ENCODE peak calls at places on chromosomes 4 and X, in four cellular contexts. S is BE2C; E is amniotic epithelial cell; C is stimulated activated CD4-positive, alpha-beta T cell treated with anti-CD3 and anti-CD28 coated beads, Interleukin-15, amount 100 ng/mL, for 1 hour. O is an unnamed sample.

GRCh38 chr4:14478504-14478903 is 523.8 kb upstream of the CPEB2 start:
- DNase-seq in E (no peak), S (no peak), C (no peak), O (no peak)

GRCh38 chr4:20084488-20084887 is 167.2 kb upstream of the SLIT2 start:
- DNase-seq in E (no peak), C (no peak), S (no peak), O (no peak)

GRCh38 chr4:169005453-169006099 is 4.5 kb downstream of the CBR4 start:
- DNase-seq in E (no peak), C (no peak), S (no peak), O (no peak)

GRCh38 chr4:173485164-173485563 is 44.9 kb downstream of the HAND2 start:
- DNase-seq in C (no peak), S (peak), E (peak), O (no peak)

GRCh38 chr4:115249808-115250207 is 136.4 kb upstream of the NDST4 start:
- DNase-seq in E (no peak), S (no peak), C (no peak), O (no peak)

GRCh38 chrX:118350715-118351114 is 4.8 kb downstream of the WDR44 start:
- DNase-seq in S (no peak), E (no peak), C (no peak), O (no peak)

GRCh38 chr4:156593464-156593863 is 378.1 kb downstream of the PDGFC start:
- DNase-seq in C (no peak), S (no peak), E (no peak), O (no peak)

GRCh38 chr4:2958446-2958845 is 4.8 kb downstream of the NOP14 start:
- DNase-seq in S (no peak), E (no peak), C (no peak), O (no peak)

GRCh38 chr4:156291317-156291716 is 337.7 kb upstream of the CTSO start:
- DNase-seq in E (peak), S (no peak), C (no peak), O (no peak)

GRCh38 chrX:20529301-20529700 is 262.6 kb upstream of the RPS6KA3 start:
- DNase-seq in E (no peak), S (no peak), C (no peak), O (no peak)

GRCh38 chr4:73409978-73410588 is 6.0 kb downstream of the ALB start:
- DNase-seq in E (no peak), S (no peak), C (no peak), O (no peak)

GRCh38 chr4:42906906-42907774 is 14.6 kb downstream of the GRXCR1 start:
- DNase-seq in C (no peak), E (no peak), S (peak), O (no peak)

GRCh38 chrX:57906790-57907189 is 3.5 kb downstream of the ZXDA start:
- DNase-seq in C (no peak), S (no peak), E (peak), O (no peak)

GRCh38 chrX:107505223-107505622 is 55.8 kb downstream of the FRMPD3 start:
- DNase-seq in E (no peak), C (no peak), S (no peak), O (no peak)

GRCh38 chr4:37835806-37836205 is 9.3 kb downstream of the PGM2 start:
- DNase-seq in C (no peak), S (no peak), E (no peak), O (no peak)

GRCh38 chrX:85051627-85052026 is 48.0 kb downstream of the APOOL start:
- DNase-seq in C (no peak), S (no peak), E (no peak), O (no peak)

GRCh38 chrX:123450217-123450616 is 266.1 kb downstream of the GRIA3 start:
- DNase-seq in S (no peak), E (peak), C (no peak), O (no peak)

GRCh38 chrX:19893722-19894121 is 6.3 kb upstream of the SH3KBP1 start:
- DNase-seq in S (no peak), C (no peak), E (peak), O (no peak)

GRCh38 chr4:3520796-3521600 is 11.2 kb downstream of the LRPAP1 start:
- DNase-seq in E (no peak), C (no peak), S (no peak), O (no peak)

GRCh38 chr4:164551713-164552040 is 202.3 kb upstream of the SMIM31 start:
- DNase-seq in C (no peak), S (no peak), E (no peak), O (no peak)

GRCh38 chr4:102344955-102345794 is at the start of gene SLC39A8:
- DNase-seq in E (peak), S (peak), C (peak), O (peak)

GRCh38 chr4:1511441-1512041 is 105.3 kb upstream of the NKX1-1 start:
- DNase-seq in E (peak), S (peak), C (no peak), O (no peak)

GRCh38 chr4:145170209-145170608 is 10.2 kb downstream of the OTUD4 start:
- DNase-seq in C (no peak), E (no peak), S (no peak), O (no peak)

GRCh38 chr4:142959156-142959555 is 113.1 kb upstream of the INPP4B start:
- DNase-seq in E (no peak), S (no peak), C (no peak), O (no peak)

GRCh38 chr4:16626945-16627344 is 271.5 kb downstream of the LDB2 start:
- DNase-seq in S (no peak), E (peak), C (no peak), O (no peak)

GRCh38 chr4:184792334-184792733 is 33.4 kb downstream of the ACSL1 start:
- DNase-seq in S (no peak), E (peak), C (no peak), O (no peak)

GRCh38 chrX:18899796-18900380 is 84.0 kb downstream of the PHKA2 start:
- DNase-seq in E (no peak), C (no peak), S (peak), O (no peak)

GRCh38 chr4:151600432-151600831 is 160.4 kb downstream of the GATB start:
- DNase-seq in E (no peak), C (no peak), S (no peak), O (no peak)

GRCh38 chr4:141580523-141580922 is 55.9 kb upstream of the IL15 start:
- DNase-seq in E (peak), C (no peak), S (peak), O (no peak)